ENCODE peak calls at places on chromosomes 2 and 18, in seven cellular contexts. One of them, this sample, is unnamed.

GRCh38 chr18:49227456-49227855 is 233.0 kb downstream of the DYM start:
- DNase-seq in cardiac fibroblast: no peak
- DNase-seq in T-helper 9 cell: no peak
- DNase-seq in posterior cingulate gyrus: no peak
- DNase-seq in HEK293T: no peak
- DNase-seq in T-cell: no peak
- DNase-seq in amygdala: no peak
- DNase-seq in this sample: peak

GRCh38 chr2:133591164-133591563 is 22.9 kb upstream of the NCKAP5 start:
- DNase-seq in cardiac fibroblast: peak
- DNase-seq in T-helper 9 cell: no peak
- DNase-seq in posterior cingulate gyrus: peak
- DNase-seq in HEK293T: no peak
- DNase-seq in T-cell: no peak
- DNase-seq in amygdala: peak
- DNase-seq in this sample: no peak

GRCh38 chr2:134642938-134643337 is 75.9 kb downstream of the TMEM163 start:
- DNase-seq in cardiac fibroblast: no peak
- DNase-seq in T-helper 9 cell: no peak
- DNase-seq in posterior cingulate gyrus: no peak
- DNase-seq in HEK293T: no peak
- DNase-seq in T-cell: no peak
- DNase-seq in amygdala: no peak
- DNase-seq in this sample: no peak

GRCh38 chr18:67515987-67516431 is 511 bp downstream of the DSEL start:
- DNase-seq in cardiac fibroblast: peak
- DNase-seq in T-helper 9 cell: peak
- DNase-seq in posterior cingulate gyrus: peak
- DNase-seq in HEK293T: peak
- DNase-seq in T-cell: peak
- DNase-seq in amygdala: peak
- DNase-seq in this sample: peak

GRCh38 chr2:222751238-222751637 is 79.8 kb downstream of the MOGAT1 start:
- DNase-seq in cardiac fibroblast: no peak
- DNase-seq in T-helper 9 cell: no peak
- DNase-seq in posterior cingulate gyrus: no peak
- DNase-seq in HEK293T: no peak
- DNase-seq in T-cell: no peak
- DNase-seq in amygdala: no peak
- DNase-seq in this sample: no peak

GRCh38 chr2:201852878-201853415 is 46.6 kb downstream of the CDK15 start:
- DNase-seq in cardiac fibroblast: peak
- DNase-seq in T-helper 9 cell: no peak
- DNase-seq in posterior cingulate gyrus: no peak
- DNase-seq in HEK293T: no peak
- DNase-seq in T-cell: no peak
- DNase-seq in amygdala: no peak
- DNase-seq in this sample: no peak

GRCh38 chr2:5250482-5250881 is 441.7 kb upstream of the SOX11 start:
- DNase-seq in cardiac fibroblast: no peak
- DNase-seq in T-helper 9 cell: no peak
- DNase-seq in posterior cingulate gyrus: no peak
- DNase-seq in HEK293T: no peak
- DNase-seq in T-cell: no peak
- DNase-seq in amygdala: no peak
- DNase-seq in this sample: no peak

GRCh38 chr2:200985806-200986205 is 22.3 kb upstream of the ORC2 start:
- DNase-seq in cardiac fibroblast: no peak
- DNase-seq in T-helper 9 cell: no peak
- DNase-seq in posterior cingulate gyrus: no peak
- DNase-seq in HEK293T: no peak
- DNase-seq in T-cell: no peak
- DNase-seq in amygdala: no peak
- DNase-seq in this sample: no peak

GRCh38 chr2:85430780-85431601 is 12.5 kb downstream of the SH2D6 start:
- DNase-seq in cardiac fibroblast: no peak
- DNase-seq in T-helper 9 cell: no peak
- DNase-seq in posterior cingulate gyrus: peak
- DNase-seq in HEK293T: no peak
- DNase-seq in T-cell: no peak
- DNase-seq in amygdala: peak
- DNase-seq in this sample: no peak

GRCh38 chr2:209321076-209321475 is 102.8 kb upstream of the MAP2 start:
- DNase-seq in cardiac fibroblast: peak
- DNase-seq in T-helper 9 cell: no peak
- DNase-seq in posterior cingulate gyrus: no peak
- DNase-seq in HEK293T: no peak
- DNase-seq in T-cell: no peak
- DNase-seq in amygdala: no peak
- DNase-seq in this sample: no peak

GRCh38 chr2:33412920-33413319 is 63.5 kb upstream of the RASGRP3 start:
- DNase-seq in cardiac fibroblast: peak
- DNase-seq in T-helper 9 cell: no peak
- DNase-seq in posterior cingulate gyrus: no peak
- DNase-seq in HEK293T: peak
- DNase-seq in T-cell: no peak
- DNase-seq in amygdala: no peak
- DNase-seq in this sample: no peak

GRCh38 chr2:8002765-8003393 is 679.0 kb upstream of the ID2 start:
- DNase-seq in cardiac fibroblast: no peak
- DNase-seq in T-helper 9 cell: no peak
- DNase-seq in posterior cingulate gyrus: no peak
- DNase-seq in HEK293T: no peak
- DNase-seq in T-cell: no peak
- DNase-seq in amygdala: no peak
- DNase-seq in this sample: no peak

GRCh38 chr18:68449292-68449691 is 265.6 kb downstream of the TMX3 start:
- DNase-seq in cardiac fibroblast: peak
- DNase-seq in T-helper 9 cell: no peak
- DNase-seq in posterior cingulate gyrus: no peak
- DNase-seq in HEK293T: no peak
- DNase-seq in T-cell: no peak
- DNase-seq in amygdala: no peak
- DNase-seq in this sample: no peak

GRCh38 chr18:78711971-78712370 is 267.6 kb upstream of the SALL3 start:
- DNase-seq in cardiac fibroblast: no peak
- DNase-seq in T-helper 9 cell: no peak
- DNase-seq in posterior cingulate gyrus: no peak
- DNase-seq in HEK293T: no peak
- DNase-seq in T-cell: no peak
- DNase-seq in amygdala: no peak
- DNase-seq in this sample: no peak

GRCh38 chr2:85340034-85340892 is 12.5 kb upstream of the TGOLN2 start:
- DNase-seq in cardiac fibroblast: peak
- DNase-seq in T-helper 9 cell: no peak
- DNase-seq in posterior cingulate gyrus: no peak
- DNase-seq in HEK293T: no peak
- DNase-seq in T-cell: no peak
- DNase-seq in amygdala: no peak
- DNase-seq in this sample: no peak

GRCh38 chr2:31213883-31214637 is 3.3 kb downstream of the CAPN14 start:
- DNase-seq in cardiac fibroblast: no peak
- DNase-seq in T-helper 9 cell: no peak
- DNase-seq in posterior cingulate gyrus: no peak
- DNase-seq in HEK293T: no peak
- DNase-seq in T-cell: no peak
- DNase-seq in amygdala: no peak
- DNase-seq in this sample: no peak

GRCh38 chr2:221096651-221097567 is 475.2 kb downstream of the EPHA4 start:
- DNase-seq in cardiac fibroblast: no peak
- DNase-seq in T-helper 9 cell: no peak
- DNase-seq in posterior cingulate gyrus: no peak
- DNase-seq in HEK293T: no peak
- DNase-seq in T-cell: no peak
- DNase-seq in amygdala: no peak
- DNase-seq in this sample: no peak

GRCh38 chr2:145200307-145200706 is 680.4 kb upstream of the ZEB2 start:
- DNase-seq in cardiac fibroblast: no peak
- DNase-seq in T-helper 9 cell: no peak
- DNase-seq in posterior cingulate gyrus: no peak
- DNase-seq in HEK293T: no peak
- DNase-seq in T-cell: no peak
- DNase-seq in amygdala: peak
- DNase-seq in this sample: no peak

GRCh38 chr2:56448999-56449431 is 265.2 kb downstream of the CCDC85A start:
- DNase-seq in cardiac fibroblast: no peak
- DNase-seq in T-helper 9 cell: no peak
- DNase-seq in posterior cingulate gyrus: no peak
- DNase-seq in HEK293T: no peak
- DNase-seq in T-cell: no peak
- DNase-seq in amygdala: no peak
- DNase-seq in this sample: no peak

GRCh38 chr18:62438876-62439275 is 83.9 kb upstream of the ZCCHC2 start:
- DNase-seq in cardiac fibroblast: no peak
- DNase-seq in T-helper 9 cell: no peak
- DNase-seq in posterior cingulate gyrus: no peak
- DNase-seq in HEK293T: no peak
- DNase-seq in T-cell: no peak
- DNase-seq in amygdala: no peak
- DNase-seq in this sample: no peak

GRCh38 chr2:40851661-40852060 is 399.8 kb upstream of the SLC8A1 start:
- DNase-seq in cardiac fibroblast: no peak
- DNase-seq in T-helper 9 cell: no peak
- DNase-seq in posterior cingulate gyrus: no peak
- DNase-seq in HEK293T: no peak
- DNase-seq in T-cell: no peak
- DNase-seq in amygdala: no peak
- DNase-seq in this sample: no peak

GRCh38 chr2:119349289-119349688 is 17.3 kb downstream of the C2orf76 start:
- DNase-seq in cardiac fibroblast: no peak
- DNase-seq in T-helper 9 cell: no peak
- DNase-seq in posterior cingulate gyrus: no peak
- DNase-seq in HEK293T: no peak
- DNase-seq in T-cell: no peak
- DNase-seq in amygdala: no peak
- DNase-seq in this sample: no peak

GRCh38 chr2:50328680-50329079 is 703.3 kb downstream of the NRXN1 start:
- DNase-seq in cardiac fibroblast: no peak
- DNase-seq in T-helper 9 cell: no peak
- DNase-seq in posterior cingulate gyrus: no peak
- DNase-seq in HEK293T: no peak
- DNase-seq in T-cell: no peak
- DNase-seq in amygdala: no peak
- DNase-seq in this sample: no peak

GRCh38 chr2:160214461-160215055 is 14.5 kb upstream of the ITGB6 start:
- DNase-seq in cardiac fibroblast: peak
- DNase-seq in T-helper 9 cell: no peak
- DNase-seq in posterior cingulate gyrus: no peak
- DNase-seq in HEK293T: no peak
- DNase-seq in T-cell: no peak
- DNase-seq in amygdala: no peak
- DNase-seq in this sample: no peak

GRCh38 chr2:46999857-47000678 is 84.5 kb upstream of the MCFD2 start:
- DNase-seq in cardiac fibroblast: no peak
- DNase-seq in T-helper 9 cell: no peak
- DNase-seq in posterior cingulate gyrus: no peak
- DNase-seq in HEK293T: no peak
- DNase-seq in T-cell: no peak
- DNase-seq in amygdala: peak
- DNase-seq in this sample: no peak

GRCh38 chr2:43225093-43225787 is 1.2 kb downstream of the ZFP36L2 start:
- DNase-seq in cardiac fibroblast: peak
- DNase-seq in T-helper 9 cell: peak
- DNase-seq in posterior cingulate gyrus: peak
- DNase-seq in HEK293T: no peak
- DNase-seq in T-cell: peak
- DNase-seq in amygdala: peak
- DNase-seq in this sample: peak

GRCh38 chr2:231489990-231490389 is 25.7 kb upstream of the NCL start:
- DNase-seq in cardiac fibroblast: peak
- DNase-seq in T-helper 9 cell: no peak
- DNase-seq in posterior cingulate gyrus: peak
- DNase-seq in HEK293T: no peak
- DNase-seq in T-cell: no peak
- DNase-seq in amygdala: peak
- DNase-seq in this sample: no peak

GRCh38 chr2:174753038-174753633 is 11.1 kb downstream of the CHRNA1 start:
- DNase-seq in cardiac fibroblast: no peak
- DNase-seq in T-helper 9 cell: peak
- DNase-seq in posterior cingulate gyrus: no peak
- DNase-seq in HEK293T: no peak
- DNase-seq in T-cell: no peak
- DNase-seq in amygdala: peak
- DNase-seq in this sample: peak

GRCh38 chr2:215644233-215644929 is 208.5 kb upstream of the FN1 start:
- DNase-seq in cardiac fibroblast: no peak
- DNase-seq in T-helper 9 cell: no peak
- DNase-seq in posterior cingulate gyrus: no peak
- DNase-seq in HEK293T: no peak
- DNase-seq in T-cell: no peak
- DNase-seq in amygdala: no peak
- DNase-seq in this sample: no peak

GRCh38 chr18:54181856-54182612 is 42.4 kb downstream of the MBD2 start:
- DNase-seq in cardiac fibroblast: peak
- DNase-seq in T-helper 9 cell: no peak
- DNase-seq in posterior cingulate gyrus: no peak
- DNase-seq in HEK293T: no peak
- DNase-seq in T-cell: no peak
- DNase-seq in amygdala: no peak
- DNase-seq in this sample: no peak

This sample was measured in CD8-positive, alpha-beta memory T cell.